ENCODE peak calls at places on chromosome 19, in five cellular contexts. X is neuronal stem cell, A is H9, G is H1, K is mesenchymal stem cell. B is an unnamed sample.

GRCh38 chr19:38369584-38369983 is 4.8 kb upstream of the PSMD8 start:
- DNase-seq in G (no peak), A (no peak), K (no peak), X (no peak), B (no peak)

GRCh38 chr19:5949792-5950305 is 28.1 kb downstream of the RANBP3 start:
- DNase-seq in G (no peak), A (no peak), X (no peak), K (no peak), B (no peak)

GRCh38 chr19:12994701-12995595 is at the start of gene NFIX:
- DNase-seq in A (no peak), G (no peak), X (no peak), K (peak), B (no peak)

GRCh38 chr19:2181618-2181997 is 17.9 kb downstream of the DOT1L start:
- DNase-seq in X (no peak), A (no peak), G (no peak), K (no peak), B (no peak)

GRCh38 chr19:1680976-1681375 is 28.6 kb upstream of the TCF3 start:
- DNase-seq in A (no peak), G (no peak), K (no peak), X (no peak), B (no peak)

GRCh38 chr19:46678110-46678732 is 17.2 kb upstream of the DACT3 start:
- DNase-seq in A (peak), X (no peak), G (peak), K (no peak), B (peak)

GRCh38 chr19:428144-428543 is 19.2 kb upstream of the C2CD4C start:
- DNase-seq in A (no peak), X (no peak), G (no peak), K (no peak), B (no peak)

GRCh38 chr19:14091086-14091884 is 734 bp upstream of the SAMD1 start:
- DNase-seq in K (peak), X (peak), G (peak), A (no peak), B (peak)

GRCh38 chr19:3440082-3440481 is 40.2 kb downstream of the SMIM24 start:
- DNase-seq in X (no peak), K (no peak), G (peak), A (peak), B (peak)

GRCh38 chr19:40666803-40667438 is 23.5 kb downstream of the NUMBL start:
- DNase-seq in G (no peak), A (no peak), X (no peak), K (no peak), B (no peak)

GRCh38 chr19:40672038-40672437 is 18.4 kb downstream of the NUMBL start:
- DNase-seq in G (no peak), K (no peak), X (no peak), A (no peak), B (no peak)

GRCh38 chr19:40671404-40671803 is 19.0 kb downstream of the NUMBL start:
- DNase-seq in K (no peak), G (no peak), X (no peak), A (no peak), B (no peak)

GRCh38 chr19:40667602-40668001 is 22.8 kb downstream of the NUMBL start:
- DNase-seq in G (no peak), K (no peak), A (no peak), X (no peak), B (no peak)

DNA sequence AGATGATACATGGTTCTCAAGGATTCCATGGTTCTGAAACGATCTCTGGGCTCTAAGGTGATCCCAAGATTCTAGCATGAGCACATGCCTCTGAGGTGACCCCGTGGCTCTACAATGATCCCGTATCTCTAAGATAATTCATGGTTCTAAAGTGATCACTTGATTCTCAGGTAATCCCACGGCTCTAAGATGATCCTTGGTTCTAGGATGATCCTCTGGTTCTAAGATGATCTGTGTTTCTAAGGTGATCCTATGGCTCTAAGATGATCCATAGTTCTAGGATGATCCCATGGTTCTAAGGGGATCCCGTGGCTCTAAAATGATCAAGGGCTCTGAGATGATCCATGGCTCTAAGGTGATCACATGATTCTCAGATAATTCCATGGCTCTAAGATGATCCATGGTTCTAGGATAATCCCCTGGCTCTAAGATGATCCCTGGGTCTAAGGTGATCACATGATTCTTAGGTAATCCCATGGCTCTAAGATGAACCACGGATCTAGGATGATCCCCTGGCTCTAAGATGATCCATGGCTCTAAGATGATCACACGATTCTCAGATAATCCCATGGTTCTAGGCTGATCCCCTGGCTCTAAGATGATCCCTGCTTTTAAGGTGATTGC is 21.3 kb downstream of the NUMBL start:
- DNase-seq in G (no peak), A (no peak), K (no peak), X (no peak), B (no peak)
- H2BK15ac ChIP-seq in G (no peak), A (no peak), K (no peak), X (no peak), B (no peak)

DNA sequence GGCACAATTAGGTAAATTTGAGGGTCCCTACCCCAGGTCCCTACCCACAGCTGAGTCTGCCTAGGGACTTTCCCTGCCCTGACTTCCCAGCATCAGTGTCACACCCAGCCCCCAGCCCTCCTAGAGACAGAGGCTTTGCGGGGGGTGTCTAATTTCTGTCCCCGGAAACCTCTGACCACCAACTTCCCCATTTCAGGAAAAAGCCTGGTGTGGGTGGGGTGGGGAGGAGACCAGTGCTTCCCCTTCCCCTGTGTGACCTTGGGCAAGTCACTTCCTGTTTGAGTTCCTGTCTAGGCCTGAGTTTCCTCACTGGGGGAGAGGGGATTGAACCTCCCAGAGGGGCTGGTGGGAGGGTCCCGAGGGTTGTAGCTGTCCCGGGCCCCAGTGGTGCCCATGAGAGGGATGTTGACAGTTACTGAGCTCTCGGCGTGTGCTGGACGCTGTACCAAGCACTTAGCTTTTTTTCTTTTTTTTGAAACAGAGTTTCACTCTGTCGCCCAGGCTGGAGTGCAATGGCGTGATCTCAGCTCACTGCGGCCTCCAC is 7.9 kb downstream of the VASP start:
- DNase-seq in A (no peak), X (no peak), G (no peak), K (no peak), B (no peak)
- H3K27ac ChIP-seq in A (no peak), X (no peak), G (no peak), K (no peak), B (no peak)

GRCh38 chr19:18520848-18521691 is 800 bp downstream of the ELL start:
- DNase-seq in X (peak), A (peak), G (peak), K (peak), B (peak)
- H2BK15ac ChIP-seq in X (no peak), A (peak), G (no peak), K (peak), B (no peak)

GRCh38 chr19:17419154-17419490 is 725 bp upstream of the MVB12A start:
- DNase-seq in X (no peak), G (no peak), K (peak), A (no peak), B (no peak)

GRCh38 chr19:17414097-17414496 is 5.8 kb upstream of the MVB12A start:
- DNase-seq in K (no peak), G (no peak), A (no peak), X (no peak), B (no peak)

GRCh38 chr19:17411801-17412200 is 6.4 kb upstream of the BST2 start:
- DNase-seq in G (no peak), K (no peak), A (no peak), X (no peak), B (no peak)

GRCh38 chr19:17418710-17419109 is 1.1 kb upstream of the MVB12A start:
- DNase-seq in K (peak), X (no peak), G (no peak), A (no peak), B (peak)

DNA sequence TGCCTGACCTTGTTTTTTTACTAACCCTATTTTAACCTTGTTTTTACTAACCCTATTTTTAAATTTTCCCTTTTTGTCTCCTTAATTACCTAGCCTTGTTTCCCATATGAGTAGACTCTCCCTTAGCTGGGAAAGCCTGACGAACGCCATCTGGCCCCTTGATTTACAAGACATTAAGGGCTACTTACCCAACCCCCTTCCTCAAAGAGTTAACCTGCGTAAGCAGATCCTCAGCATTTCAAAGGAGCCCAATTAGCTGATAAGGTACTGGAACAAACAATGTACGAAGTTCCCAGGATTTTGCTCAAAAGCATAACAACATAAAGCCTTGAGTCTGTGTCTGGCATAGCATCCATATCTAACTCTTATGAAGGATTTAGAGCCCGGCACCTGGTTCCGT is 4.7 kb upstream of the MVB12A start:
- DNase-seq in K (peak), G (no peak), X (no peak), A (peak), B (peak)
- H3K27ac ChIP-seq in K (no peak), G (no peak), X (no peak), A (no peak), B (no peak)